ENCODE peak calls at places on chromosome 4, in six cellular contexts. One of them, this sample, is unnamed.

GRCh38 chr4:184668511-184669114 is 19.1 kb downstream of the PRIMPOL start:
- DNase-seq in ovary: no peak
- DNase-seq in stimulated activated CD8-positive, alpha-beta memory T cell treated with anti-CD3 and anti-CD28 coated beads, Interleukin-7, amount 100 ng/mL, for 1 hour: no peak
- DNase-seq in H54: no peak
- DNase-seq in Caco-2: no peak
- DNase-seq in IMR-90: peak; percentile 23
- DNase-seq in this sample: no peak

GRCh38 chr4:94160774-94161173 is 46.9 kb upstream of the SMARCAD1 start:
- DNase-seq in Caco-2: no peak
- DNase-seq in ovary: no peak
- DNase-seq in IMR-90: no peak
- DNase-seq in H54: no peak
- DNase-seq in stimulated activated CD8-positive, alpha-beta memory T cell treated with anti-CD3 and anti-CD28 coated beads, Interleukin-7, amount 100 ng/mL, for 1 hour: no peak
- DNase-seq in this sample: no peak

GRCh38 chr4:151788021-151788420 is 27.2 kb upstream of the GATB start:
- DNase-seq in ovary: no peak
- DNase-seq in H54: no peak
- DNase-seq in IMR-90: no peak
- DNase-seq in stimulated activated CD8-positive, alpha-beta memory T cell treated with anti-CD3 and anti-CD28 coated beads, Interleukin-7, amount 100 ng/mL, for 1 hour: no peak
- DNase-seq in Caco-2: no peak
- DNase-seq in this sample: no peak

GRCh38 chr4:40564815-40565505 is 64.7 kb downstream of the RBM47 start:
- DNase-seq in Caco-2: no peak
- DNase-seq in IMR-90: no peak
- DNase-seq in ovary: no peak
- DNase-seq in H54: no peak
- DNase-seq in stimulated activated CD8-positive, alpha-beta memory T cell treated with anti-CD3 and anti-CD28 coated beads, Interleukin-7, amount 100 ng/mL, for 1 hour: no peak
- DNase-seq in this sample: no peak

GRCh38 chr4:114945616-114946015 is 167.8 kb downstream of the NDST4 start:
- DNase-seq in stimulated activated CD8-positive, alpha-beta memory T cell treated with anti-CD3 and anti-CD28 coated beads, Interleukin-7, amount 100 ng/mL, for 1 hour: no peak
- DNase-seq in IMR-90: no peak
- DNase-seq in ovary: no peak
- DNase-seq in H54: no peak
- DNase-seq in Caco-2: no peak
- DNase-seq in this sample: no peak

GRCh38 chr4:92600638-92601037 is 296.9 kb downstream of the GRID2 start:
- DNase-seq in ovary: no peak
- DNase-seq in IMR-90: no peak
- DNase-seq in Caco-2: peak; percentile 37
- DNase-seq in H54: no peak
- DNase-seq in stimulated activated CD8-positive, alpha-beta memory T cell treated with anti-CD3 and anti-CD28 coated beads, Interleukin-7, amount 100 ng/mL, for 1 hour: no peak
- DNase-seq in this sample: no peak

GRCh38 chr4:65719635-65720034 is 49.3 kb upstream of the EPHA5 start:
- DNase-seq in ovary: no peak
- DNase-seq in Caco-2: no peak
- DNase-seq in stimulated activated CD8-positive, alpha-beta memory T cell treated with anti-CD3 and anti-CD28 coated beads, Interleukin-7, amount 100 ng/mL, for 1 hour: no peak
- DNase-seq in H54: no peak
- DNase-seq in IMR-90: no peak
- DNase-seq in this sample: no peak

GRCh38 chr4:43339435-43339834 is 446.9 kb downstream of the GRXCR1 start:
- DNase-seq in IMR-90: peak; percentile 83
- DNase-seq in H54: no peak
- DNase-seq in ovary: no peak
- DNase-seq in stimulated activated CD8-positive, alpha-beta memory T cell treated with anti-CD3 and anti-CD28 coated beads, Interleukin-7, amount 100 ng/mL, for 1 hour: no peak
- DNase-seq in Caco-2: no peak
- DNase-seq in this sample: no peak

GRCh38 chr4:123209436-123209835 is 187.2 kb upstream of the SPRY1 start:
- DNase-seq in H54: no peak
- DNase-seq in stimulated activated CD8-positive, alpha-beta memory T cell treated with anti-CD3 and anti-CD28 coated beads, Interleukin-7, amount 100 ng/mL, for 1 hour: no peak
- DNase-seq in IMR-90: no peak
- DNase-seq in ovary: no peak
- DNase-seq in Caco-2: no peak
- DNase-seq in this sample: no peak

GRCh38 chr4:60724623-60725022 is 475.5 kb upstream of the ADGRL3 start:
- DNase-seq in H54: peak; percentile 5
- DNase-seq in ovary: no peak
- DNase-seq in Caco-2: peak; percentile 68
- DNase-seq in IMR-90: peak; percentile 95
- DNase-seq in stimulated activated CD8-positive, alpha-beta memory T cell treated with anti-CD3 and anti-CD28 coated beads, Interleukin-7, amount 100 ng/mL, for 1 hour: no peak
- DNase-seq in this sample: no peak

GRCh38 chr4:76926841-76927240 is 22.7 kb upstream of the SEPTIN11 start:
- DNase-seq in H54: no peak
- DNase-seq in IMR-90: no peak
- DNase-seq in Caco-2: no peak
- DNase-seq in ovary: no peak
- DNase-seq in stimulated activated CD8-positive, alpha-beta memory T cell treated with anti-CD3 and anti-CD28 coated beads, Interleukin-7, amount 100 ng/mL, for 1 hour: no peak
- DNase-seq in this sample: no peak

GRCh38 chr4:48792348-48793006 is 12.4 kb upstream of the FRYL start:
- DNase-seq in H54: no peak
- DNase-seq in ovary: no peak
- DNase-seq in Caco-2: no peak
- DNase-seq in IMR-90: no peak
- DNase-seq in stimulated activated CD8-positive, alpha-beta memory T cell treated with anti-CD3 and anti-CD28 coated beads, Interleukin-7, amount 100 ng/mL, for 1 hour: no peak
- DNase-seq in this sample: no peak

GRCh38 chr4:108838451-108838850 is 75.6 kb upstream of the ETNPPL start:
- DNase-seq in stimulated activated CD8-positive, alpha-beta memory T cell treated with anti-CD3 and anti-CD28 coated beads, Interleukin-7, amount 100 ng/mL, for 1 hour: no peak
- DNase-seq in ovary: no peak
- DNase-seq in Caco-2: no peak
- DNase-seq in H54: no peak
- DNase-seq in IMR-90: no peak
- DNase-seq in this sample: no peak

GRCh38 chr4:56156141-56156540 is 207.4 kb downstream of the CEP135 start:
- DNase-seq in H54: no peak
- DNase-seq in stimulated activated CD8-positive, alpha-beta memory T cell treated with anti-CD3 and anti-CD28 coated beads, Interleukin-7, amount 100 ng/mL, for 1 hour: no peak
- DNase-seq in IMR-90: no peak
- DNase-seq in ovary: no peak
- DNase-seq in Caco-2: no peak
- DNase-seq in this sample: no peak

GRCh38 chr4:84451546-84451945 is 47.5 kb downstream of the NKX6-1 start:
- DNase-seq in ovary: no peak
- DNase-seq in stimulated activated CD8-positive, alpha-beta memory T cell treated with anti-CD3 and anti-CD28 coated beads, Interleukin-7, amount 100 ng/mL, for 1 hour: no peak
- DNase-seq in H54: no peak
- DNase-seq in IMR-90: no peak
- DNase-seq in Caco-2: no peak
- DNase-seq in this sample: no peak

GRCh38 chr4:76977731-76978350 is 28.3 kb downstream of the SEPTIN11 start:
- DNase-seq in ovary: no peak
- DNase-seq in H54: no peak
- DNase-seq in stimulated activated CD8-positive, alpha-beta memory T cell treated with anti-CD3 and anti-CD28 coated beads, Interleukin-7, amount 100 ng/mL, for 1 hour: no peak
- DNase-seq in IMR-90: peak; percentile 87
- DNase-seq in Caco-2: no peak
- DNase-seq in this sample: no peak

GRCh38 chr4:89254847-89255246 is 52.8 kb downstream of the GPRIN3 start:
- DNase-seq in IMR-90: peak; percentile 7
- DNase-seq in stimulated activated CD8-positive, alpha-beta memory T cell treated with anti-CD3 and anti-CD28 coated beads, Interleukin-7, amount 100 ng/mL, for 1 hour: peak; percentile 7
- DNase-seq in ovary: no peak
- DNase-seq in H54: peak; percentile 16
- DNase-seq in Caco-2: no peak
- DNase-seq in this sample: no peak

GRCh38 chr4:11505225-11505971 is 76.7 kb upstream of the HS3ST1 start:
- DNase-seq in stimulated activated CD8-positive, alpha-beta memory T cell treated with anti-CD3 and anti-CD28 coated beads, Interleukin-7, amount 100 ng/mL, for 1 hour: no peak
- DNase-seq in ovary: no peak
- DNase-seq in H54: no peak
- DNase-seq in IMR-90: no peak
- DNase-seq in Caco-2: peak; percentile 48
- DNase-seq in this sample: no peak

GRCh38 chr4:138911903-138912713 is 103.5 kb upstream of the NOCT start:
- DNase-seq in H54: no peak
- DNase-seq in IMR-90: no peak
- DNase-seq in Caco-2: no peak
- DNase-seq in ovary: no peak
- DNase-seq in stimulated activated CD8-positive, alpha-beta memory T cell treated with anti-CD3 and anti-CD28 coated beads, Interleukin-7, amount 100 ng/mL, for 1 hour: no peak
- DNase-seq in this sample: peak; percentile 97

This sample was measured in NCI-H1092 treated with DMSO at 0.1 percent for 48 hours.